ENCODE peak calls at places on chromosome 6, in six cellular contexts. One of them, this sample, is unnamed.

GRCh38 chr6:19876672-19877071 is 39.5 kb downstream of the ID4 start:
- DNase-seq in cardiac fibroblast: no peak
- DNase-seq in AG04450: no peak
- DNase-seq in MM.1S: no peak
- DNase-seq in pancreas: no peak
- DNase-seq in H1: no peak
- DNase-seq in this sample: no peak

GRCh38 chr6:146355521-146356100 is 188.0 kb upstream of the RAB32 start:
- DNase-seq in cardiac fibroblast: no peak
- DNase-seq in AG04450: no peak
- DNase-seq in MM.1S: no peak
- DNase-seq in pancreas: no peak
- DNase-seq in H1: no peak
- DNase-seq in this sample: no peak

GRCh38 chr6:101544286-101544685 is 150.8 kb downstream of the GRIK2 start:
- DNase-seq in cardiac fibroblast: peak; percentile 48
- DNase-seq in AG04450: no peak
- DNase-seq in MM.1S: no peak
- DNase-seq in pancreas: no peak
- DNase-seq in H1: no peak
- DNase-seq in this sample: no peak

GRCh38 chr6:130843575-130844320 is 16.5 kb downstream of the SMLR1 start:
- DNase-seq in cardiac fibroblast: peak; percentile 55
- DNase-seq in AG04450: no peak
- DNase-seq in MM.1S: peak; percentile 55
- DNase-seq in pancreas: no peak
- DNase-seq in H1: no peak
- DNase-seq in this sample: peak; percentile 55

GRCh38 chr6:36662827-36663256 is 15.7 kb upstream of the CDKN1A start:
- DNase-seq in cardiac fibroblast: no peak
- DNase-seq in AG04450: no peak
- DNase-seq in MM.1S: peak; percentile 47
- DNase-seq in pancreas: peak; percentile 74
- DNase-seq in H1: no peak
- DNase-seq in this sample: peak; percentile 47

GRCh38 chr6:156423075-156423474 is 354.1 kb upstream of the ARID1B start:
- DNase-seq in cardiac fibroblast: no peak
- DNase-seq in AG04450: no peak
- DNase-seq in MM.1S: no peak
- DNase-seq in pancreas: no peak
- DNase-seq in H1: no peak
- DNase-seq in this sample: no peak

GRCh38 chr6:168188974-168189678 is 110.1 kb upstream of the FRMD1 start:
- DNase-seq in cardiac fibroblast: no peak
- DNase-seq in AG04450: no peak
- DNase-seq in MM.1S: no peak
- DNase-seq in pancreas: no peak
- DNase-seq in H1: peak; percentile 27
- DNase-seq in this sample: no peak

GRCh38 chr6:108651781-108652227 is 91.1 kb downstream of the FOXO3 start:
- DNase-seq in cardiac fibroblast: peak; percentile 87
- DNase-seq in AG04450: peak; percentile 67
- DNase-seq in MM.1S: no peak
- DNase-seq in pancreas: no peak
- DNase-seq in H1: no peak
- DNase-seq in this sample: no peak

GRCh38 chr6:150753404-150754184 is 111.9 kb upstream of the MTHFD1L start:
- DNase-seq in cardiac fibroblast: no peak
- DNase-seq in AG04450: no peak
- DNase-seq in MM.1S: no peak
- DNase-seq in pancreas: no peak
- DNase-seq in H1: no peak
- DNase-seq in this sample: no peak

GRCh38 chr6:38058022-38058421 is 238.5 kb downstream of the ZFAND3 start:
- DNase-seq in cardiac fibroblast: peak; percentile 45
- DNase-seq in AG04450: peak; percentile 11
- DNase-seq in MM.1S: peak; percentile 8
- DNase-seq in pancreas: no peak
- DNase-seq in H1: no peak
- DNase-seq in this sample: peak; percentile 59

GRCh38 chr6:98986216-98986615 is 38.5 kb upstream of the FBXL4 start:
- DNase-seq in cardiac fibroblast: no peak
- DNase-seq in AG04450: no peak
- DNase-seq in MM.1S: no peak
- DNase-seq in pancreas: no peak
- DNase-seq in H1: no peak
- DNase-seq in this sample: no peak

GRCh38 chr6:84967389-84967788 is 203.0 kb upstream of the TBX18 start:
- DNase-seq in cardiac fibroblast: peak; percentile 85
- DNase-seq in AG04450: peak; percentile 3
- DNase-seq in MM.1S: peak; percentile 33
- DNase-seq in pancreas: peak; percentile 27
- DNase-seq in H1: peak; percentile 62
- DNase-seq in this sample: peak; percentile 16

GRCh38 chr6:87667032-87667431 is 35.0 kb downstream of the AKIRIN2 start:
- DNase-seq in cardiac fibroblast: no peak
- DNase-seq in AG04450: no peak
- DNase-seq in MM.1S: no peak
- DNase-seq in pancreas: no peak
- DNase-seq in H1: no peak
- DNase-seq in this sample: no peak

GRCh38 chr6:100612101-100612500 is 147.4 kb upstream of the SIM1 start:
- DNase-seq in cardiac fibroblast: no peak
- DNase-seq in AG04450: no peak
- DNase-seq in MM.1S: no peak
- DNase-seq in pancreas: no peak
- DNase-seq in H1: no peak
- DNase-seq in this sample: no peak

GRCh38 chr6:166595061-166595780 is 8.7 kb upstream of the RAMACL start:
- DNase-seq in cardiac fibroblast: peak; percentile 96
- DNase-seq in AG04450: peak; percentile 76
- DNase-seq in MM.1S: no peak
- DNase-seq in pancreas: no peak
- DNase-seq in H1: no peak
- DNase-seq in this sample: no peak

GRCh38 chr6:106105493-106105892 is 19.4 kb downstream of the PRDM1 start:
- DNase-seq in cardiac fibroblast: no peak
- DNase-seq in AG04450: no peak
- DNase-seq in MM.1S: no peak
- DNase-seq in pancreas: no peak
- DNase-seq in H1: no peak
- DNase-seq in this sample: no peak

GRCh38 chr6:3708540-3708939 is 43.0 kb downstream of the PXDC1 start:
- DNase-seq in cardiac fibroblast: no peak
- DNase-seq in AG04450: no peak
- DNase-seq in MM.1S: no peak
- DNase-seq in pancreas: no peak
- DNase-seq in H1: no peak
- DNase-seq in this sample: no peak

GRCh38 chr6:17768388-17768787 is 61.7 kb upstream of the NUP153 start:
- DNase-seq in cardiac fibroblast: peak; percentile 58
- DNase-seq in AG04450: no peak
- DNase-seq in MM.1S: no peak
- DNase-seq in pancreas: no peak
- DNase-seq in H1: no peak
- DNase-seq in this sample: no peak

GRCh38 chr6:156021746-156022396 is 566.2 kb upstream of the NOX3 start:
- DNase-seq in cardiac fibroblast: peak; percentile 26
- DNase-seq in AG04450: no peak
- DNase-seq in MM.1S: no peak
- DNase-seq in pancreas: no peak
- DNase-seq in H1: no peak
- DNase-seq in this sample: no peak

GRCh38 chr6:107114872-107115694 is at the start of gene BEND3:
- DNase-seq in cardiac fibroblast: no peak
- DNase-seq in AG04450: no peak
- DNase-seq in MM.1S: peak; percentile 50
- DNase-seq in pancreas: peak; percentile 50
- DNase-seq in H1: no peak
- DNase-seq in this sample: peak; percentile 59

GRCh38 chr6:170106906-170107525 is 183.9 kb downstream of the DLL1 start:
- DNase-seq in cardiac fibroblast: no peak
- DNase-seq in AG04450: no peak
- DNase-seq in MM.1S: no peak
- DNase-seq in pancreas: no peak
- DNase-seq in H1: peak; percentile 34
- DNase-seq in this sample: no peak

GRCh38 chr6:13924949-13925881 is at the start of gene RNF182:
- DNase-seq in cardiac fibroblast: no peak
- DNase-seq in AG04450: no peak
- DNase-seq in MM.1S: no peak
- DNase-seq in pancreas: no peak
- DNase-seq in H1: no peak
- DNase-seq in this sample: no peak

GRCh38 chr6:95248501-95248900 is 328.8 kb upstream of the MANEA start:
- DNase-seq in cardiac fibroblast: peak; percentile 29
- DNase-seq in AG04450: no peak
- DNase-seq in MM.1S: no peak
- DNase-seq in pancreas: no peak
- DNase-seq in H1: no peak
- DNase-seq in this sample: no peak

GRCh38 chr6:75612434-75612833 is 10.8 kb downstream of the SENP6 start:
- DNase-seq in cardiac fibroblast: no peak
- DNase-seq in AG04450: no peak
- DNase-seq in MM.1S: no peak
- DNase-seq in pancreas: no peak
- DNase-seq in H1: no peak
- DNase-seq in this sample: no peak

GRCh38 chr6:16822529-16822928 is 61.3 kb upstream of the ATXN1 start:
- DNase-seq in cardiac fibroblast: no peak
- DNase-seq in AG04450: no peak
- DNase-seq in MM.1S: no peak
- DNase-seq in pancreas: no peak
- DNase-seq in H1: no peak
- DNase-seq in this sample: no peak

GRCh38 chr6:32689531-32690505 is 23.4 kb upstream of the HLA-DQB1 start:
- DNase-seq in cardiac fibroblast: peak; percentile 10
- DNase-seq in AG04450: no peak
- DNase-seq in MM.1S: peak; percentile 40
- DNase-seq in pancreas: no peak
- DNase-seq in H1: no peak
- DNase-seq in this sample: peak; percentile 72

GRCh38 chr6:47321582-47321981 is 11.9 kb upstream of the TNFRSF21 start:
- DNase-seq in cardiac fibroblast: no peak
- DNase-seq in AG04450: no peak
- DNase-seq in MM.1S: no peak
- DNase-seq in pancreas: no peak
- DNase-seq in H1: no peak
- DNase-seq in this sample: no peak

GRCh38 chr6:134035823-134036296 is 16.6 kb downstream of the SLC2A12 start:
- DNase-seq in cardiac fibroblast: peak; percentile 57
- DNase-seq in AG04450: no peak
- DNase-seq in MM.1S: peak; percentile 38
- DNase-seq in pancreas: peak; percentile 39
- DNase-seq in H1: no peak
- DNase-seq in this sample: peak; percentile 15

GRCh38 chr6:70411542-70411941 is 1.8 kb upstream of the FAM135A start:
- DNase-seq in cardiac fibroblast: no peak
- DNase-seq in AG04450: no peak
- DNase-seq in MM.1S: no peak
- DNase-seq in pancreas: no peak
- DNase-seq in H1: no peak
- DNase-seq in this sample: no peak

GRCh38 chr6:139219271-139219729 is 72.5 kb downstream of the TXLNB start:
- DNase-seq in cardiac fibroblast: peak; percentile 92
- DNase-seq in AG04450: peak; percentile 77
- DNase-seq in MM.1S: peak; percentile 94
- DNase-seq in pancreas: peak; percentile 84
- DNase-seq in H1: peak; percentile 71
- DNase-seq in this sample: peak; percentile 95
- H3K4me3 ChIP-seq in cardiac fibroblast: no peak overlapping the region
- H3K4me3 ChIP-seq in AG04450: no peak overlapping the region
- H3K4me3 ChIP-seq in MM.1S: peak overlapping the region; percentile 42
- H3K4me3 ChIP-seq in pancreas: no peak overlapping the region
- H3K4me3 ChIP-seq in H1: no peak overlapping the region
- H3K4me3 ChIP-seq in this sample: peak overlapping the region; percentile 9

GRCh38 chr6:55980627-55981211 is 105.3 kb upstream of the BMP5 start:
- DNase-seq in cardiac fibroblast: peak; percentile 70
- DNase-seq in AG04450: no peak
- DNase-seq in MM.1S: peak; percentile 29
- DNase-seq in pancreas: no peak
- DNase-seq in H1: peak; percentile 54
- DNase-seq in this sample: peak; percentile 8
- TF ChIP-seq CTCF in cardiac fibroblast: peak; percentile 42
- TF ChIP-seq CTCF in AG04450: peak; percentile 70
- TF ChIP-seq CTCF in MM.1S: peak; percentile 69
- TF ChIP-seq CTCF in pancreas: peak; percentile 59
- TF ChIP-seq CTCF in H1: peak; percentile 59
- TF ChIP-seq CTCF in this sample: peak; percentile 23

DNA sequence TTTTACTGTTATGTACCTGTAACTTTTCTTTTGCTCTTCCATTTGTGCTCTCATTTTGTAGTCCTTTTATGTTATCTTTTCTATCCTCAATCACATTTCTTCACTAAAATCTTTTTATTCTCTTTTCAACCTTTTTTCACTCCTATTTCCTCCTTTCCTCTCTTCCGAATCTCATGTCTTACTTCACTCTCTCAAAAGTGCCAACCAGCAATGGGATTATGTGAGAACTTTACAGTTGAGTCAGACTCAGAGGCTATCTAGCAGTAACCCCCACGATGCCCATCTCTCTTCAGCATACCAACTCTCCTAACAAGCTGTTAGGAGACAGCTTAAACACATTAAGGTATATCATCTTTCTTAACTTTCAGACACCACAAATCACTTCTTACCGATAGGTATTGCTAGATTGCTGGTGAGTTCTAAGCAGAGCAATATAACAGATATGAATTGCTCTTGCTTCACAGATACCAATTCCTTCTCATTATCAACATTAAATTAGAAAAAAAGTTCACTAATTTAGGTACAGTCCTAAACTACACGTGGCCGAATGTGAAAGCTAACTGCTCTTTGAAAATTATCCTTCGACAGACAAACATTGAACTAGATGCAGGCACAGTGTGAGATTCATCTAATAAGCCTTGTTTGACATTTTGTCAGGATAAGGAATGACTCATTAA is 1.4 kb downstream of the FAM184A start:
- DNase-seq in cardiac fibroblast: peak; percentile 1
- DNase-seq in AG04450: no peak
- DNase-seq in MM.1S: no peak
- DNase-seq in pancreas: no peak
- DNase-seq in H1: no peak
- DNase-seq in this sample: no peak
- H3K4me3 ChIP-seq in cardiac fibroblast: no peak overlapping the region
- H3K4me3 ChIP-seq in AG04450: no peak overlapping the region
- H3K4me3 ChIP-seq in MM.1S: peak overlapping the region; percentile 70
- H3K4me3 ChIP-seq in pancreas: peak overlapping the region; percentile 52
- H3K4me3 ChIP-seq in H1: peak overlapping the region; percentile 61
- H3K4me3 ChIP-seq in this sample: no peak overlapping the region

DNA sequence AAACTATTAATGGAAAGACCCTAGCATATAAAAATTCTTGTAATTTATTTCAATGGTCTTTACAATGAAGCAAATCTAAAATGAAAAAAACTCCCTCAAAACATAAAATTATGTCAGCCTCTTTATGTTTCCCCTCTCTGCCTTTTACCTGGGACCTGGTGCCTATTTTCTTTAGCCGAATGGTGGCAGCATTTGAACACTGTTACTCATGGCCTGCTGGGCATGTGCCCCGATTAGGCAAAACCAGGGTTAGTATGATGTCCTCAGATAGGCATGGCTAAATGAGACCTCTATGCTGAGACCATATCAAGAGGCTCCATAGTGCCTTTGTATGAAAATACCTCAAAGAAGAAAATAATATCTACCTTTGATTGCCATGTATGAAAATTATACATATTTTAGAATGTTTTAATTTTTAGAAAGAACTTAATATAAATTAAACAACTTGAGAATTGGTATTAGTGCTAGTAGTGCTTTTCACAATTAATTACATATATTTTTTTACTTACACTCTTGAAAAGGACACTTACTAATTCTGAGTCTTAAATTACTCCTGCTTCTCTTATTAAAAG is 22.5 kb upstream of the C6orf58 start:
- DNase-seq in cardiac fibroblast: peak; percentile 68
- DNase-seq in AG04450: no peak
- DNase-seq in MM.1S: peak; percentile 44
- DNase-seq in pancreas: peak; percentile 31
- DNase-seq in H1: no peak
- DNase-seq in this sample: peak; percentile 40
- TF ChIP-seq CTCF in cardiac fibroblast: peak; percentile 60
- TF ChIP-seq CTCF in AG04450: peak; percentile 57
- TF ChIP-seq CTCF in MM.1S: peak; percentile 55
- TF ChIP-seq CTCF in pancreas: peak; percentile 19
- TF ChIP-seq CTCF in H1: peak; percentile 64
- TF ChIP-seq CTCF in this sample: peak; percentile 37